ENCODE peak calls at places on chromosomes 1 and 21, in nine cellular contexts. R is iris pigment epithelial cell; Y is osteocyte; K is non-pigmented ciliary epithelial cell; F is HCT116; X is psoas muscle; E is effector CD4-positive, alpha-beta T cell; L is tibial nerve; D is activated CD4-positive, alpha-beta T cell treated with anti-CD3 and anti-CD28 coated beads for 24 hours. C is an unnamed sample.

GRCh38 chr1:176118985-176119384 is 88.1 kb downstream of the COP1 start:
- DNase-seq in R (peak), Y (no peak), K (no peak), F (no peak), X (no peak), E (no peak), L (no peak), D (no peak), C (no peak)

GRCh38 chr21:41610042-41610839 is 102.3 kb upstream of the TMPRSS2 start:
- DNase-seq in R (peak), Y (no peak), K (no peak), F (peak), X (no peak), E (no peak), L (peak), D (peak), C (peak)

GRCh38 chr1:241423541-241424479 is 66.8 kb upstream of the RGS7 start:
- DNase-seq in R (peak), Y (peak), K (no peak), F (no peak), X (no peak), E (no peak), L (no peak), D (no peak), C (no peak)

GRCh38 chr21:42921912-42922311 is 3.5 kb downstream of the ERVH48-1 start:
- DNase-seq in R (no peak), Y (no peak), K (no peak), F (no peak), X (no peak), E (no peak), L (no peak), D (no peak), C (no peak)

GRCh38 chr1:145714524-145715111 is 4.7 kb upstream of the CD160 start:
- DNase-seq in R (no peak), Y (no peak), K (no peak), F (no peak), X (no peak), E (no peak), L (no peak), D (no peak), C (no peak)

GRCh38 chr1:198417041-198417440 is 123.4 kb downstream of the ATP6V1G3 start:
- DNase-seq in R (peak), Y (no peak), K (no peak), F (no peak), X (no peak), E (no peak), L (no peak), D (no peak), C (no peak)

GRCh38 chr1:108327534-108328462 is 83.9 kb upstream of the NBPF4 start:
- DNase-seq in R (no peak), Y (no peak), K (no peak), F (peak), X (no peak), E (no peak), L (no peak), D (no peak), C (no peak)

GRCh38 chr1:193701729-193702128 is 515.3 kb upstream of the B3GALT2 start:
- DNase-seq in R (no peak), Y (no peak), K (no peak), F (no peak), X (no peak), E (no peak), L (no peak), D (no peak), C (no peak)

GRCh38 chr1:61993331-61993961 is 201.2 kb upstream of the L1TD1 start:
- DNase-seq in R (peak), Y (no peak), K (peak), F (no peak), X (no peak), E (no peak), L (no peak), D (no peak), C (no peak)

GRCh38 chr1:29370067-29370466 is 133.7 kb downstream of the PTPRU start:
- DNase-seq in R (no peak), Y (no peak), K (no peak), F (no peak), X (no peak), E (no peak), L (no peak), D (no peak), C (no peak)

C was measured in stimulated activated effector memory CD8-positive, alpha-beta T cell treated with anti-CD3 and anti-CD28 coated beads, Interleukin-12 subunit alpha, Interleukin-12 subunit beta, amount 100 ng/mL, for 72 hours.